ENCODE peak calls at places on chromosome 20, in six cellular contexts. T is A549, F is heart left ventricle, R is ovary, I is NB4, X is body of pancreas. S is an unnamed sample.

GRCh38 chr20:16711859-16712258 is 18.0 kb upstream of the SNRPB2 start:
- DNase-seq in I (peak; percentile 76), X (no peak), F (no peak), T (no peak), R (no peak), S (no peak)

GRCh38 chr20:9287826-9288225 is 218.9 kb downstream of the PLCB4 start:
- DNase-seq in F (no peak), X (no peak), R (no peak), T (no peak), I (no peak), S (no peak)

GRCh38 chr20:57397693-57398108 is 6.5 kb downstream of the RBM38 start:
- DNase-seq in F (peak; percentile 34), I (peak; percentile 39), R (peak; percentile 26), T (no peak), X (no peak), S (no peak)

GRCh38 chr20:19047951-19048296 is 164.5 kb upstream of the SLC24A3 start:
- DNase-seq in I (no peak), T (no peak), X (no peak), F (no peak), R (no peak), S (no peak)

GRCh38 chr20:17507032-17507431 is 24.1 kb downstream of the BFSP1 start:
- DNase-seq in I (no peak), F (no peak), T (no peak), X (no peak), R (no peak), S (peak; percentile 78)

GRCh38 chr20:444862-445426 is 17.4 kb downstream of the TBC1D20 start:
- DNase-seq in X (no peak), R (no peak), I (no peak), F (no peak), T (no peak), S (no peak)

GRCh38 chr20:16927031-16927430 is 178.9 kb downstream of the OTOR start:
- DNase-seq in R (no peak), F (no peak), T (no peak), X (no peak), I (no peak), S (no peak)

GRCh38 chr20:1887756-1888155 is 7.5 kb upstream of the SIRPA start:
- DNase-seq in T (no peak), X (no peak), I (no peak), R (no peak), F (no peak), S (no peak)

GRCh38 chr20:1381753-1382591 is 10.9 kb downstream of the FKBP1A start:
- DNase-seq in X (no peak), T (no peak), I (no peak), F (peak; percentile 31), R (no peak), S (peak; percentile 22)

GRCh38 chr20:12371955-12372354 is 454.3 kb downstream of the BTBD3 start:
- DNase-seq in T (no peak), F (no peak), R (no peak), I (no peak), X (no peak), S (no peak)

GRCh38 chr20:4195499-4195898 is 180.1 kb upstream of the RNF24 start:
- DNase-seq in T (peak; percentile 52), X (no peak), F (no peak), I (no peak), R (no peak), S (peak; percentile 63)

GRCh38 chr20:11375368-11375767 is 542.3 kb upstream of the BTBD3 start:
- DNase-seq in X (no peak), R (no peak), I (no peak), F (no peak), T (no peak), S (no peak)

GRCh38 chr20:1803216-1804128 is 91.7 kb upstream of the SIRPA start:
- DNase-seq in I (peak; percentile 97), F (peak; percentile 77), R (no peak), T (no peak), X (no peak), S (no peak)

GRCh38 chr20:14956026-14956425 is 618.6 kb upstream of the FLRT3 start:
- DNase-seq in R (no peak), I (no peak), F (no peak), T (no peak), X (no peak), S (no peak)

GRCh38 chr20:49186535-49187329 is 1.4 kb downstream of the STAU1 start:
- DNase-seq in T (peak; percentile 44), R (peak; percentile 31), I (peak; percentile 77), F (peak; percentile 51), X (peak; percentile 60), S (peak; percentile 89)

GRCh38 chr20:23180451-23180921 is 94.4 kb upstream of the CD93 start:
- DNase-seq in X (no peak), T (no peak), I (no peak), R (peak; percentile 39), F (peak; percentile 81), S (peak; percentile 22)

GRCh38 chr20:7980332-7981046 is 39.1 kb downstream of the TMX4 start:
- DNase-seq in I (peak; percentile 70), R (no peak), X (no peak), T (peak; percentile 70), F (no peak), S (peak; percentile 16)

GRCh38 chr20:50226093-50226974 is 35.7 kb downstream of the CEBPB start:
- DNase-seq in R (peak; percentile 80), I (peak; percentile 87), T (no peak), X (no peak), F (peak; percentile 51), S (no peak)

GRCh38 chr20:5073154-5074049 is 46.4 kb downstream of the PCNA start:
- DNase-seq in F (peak; percentile 96), T (peak; percentile 97), I (peak; percentile 83), X (peak; percentile 88), R (peak; percentile 77), S (peak; percentile 72)

GRCh38 chr20:9978395-9979004 is 56.3 kb upstream of the ANKEF1 start:
- DNase-seq in R (peak; percentile 31), I (peak; percentile 80), T (peak; percentile 63), F (no peak), X (peak; percentile 53), S (peak; percentile 56)

GRCh38 chr20:39674842-39675241 is 712.7 kb downstream of the DHX35 start:
- DNase-seq in F (no peak), I (peak; percentile 10), T (no peak), X (no peak), R (no peak), S (no peak)

GRCh38 chr20:3092611-3093379 is 8.3 kb upstream of the AVP start:
- DNase-seq in T (no peak), F (peak; percentile 36), I (peak; percentile 82), R (no peak), X (no peak), S (no peak)

GRCh38 chr20:49573900-49574416 is 6.0 kb upstream of the PTGIS start:
- DNase-seq in T (no peak), R (peak; percentile 16), F (no peak), I (no peak), X (no peak), S (peak; percentile 22)

GRCh38 chr20:47857994-47858557 is 72.8 kb upstream of the SULF2 start:
- DNase-seq in X (no peak), T (no peak), I (no peak), R (no peak), F (peak; percentile 44), S (no peak)

GRCh38 chr20:9235518-9235917 is 166.6 kb downstream of the PLCB4 start:
- DNase-seq in R (no peak), I (no peak), T (no peak), X (no peak), F (no peak), S (no peak)

GRCh38 chr20:55918471-55918870 is 86.8 kb downstream of the CBLN4 start:
- DNase-seq in R (no peak), I (no peak), T (no peak), F (no peak), X (no peak), S (no peak)

GRCh38 chr20:41317536-41318270 is at the start of gene ZHX3:
- DNase-seq in R (peak; percentile 98), X (peak; percentile 96), T (peak; percentile 90), F (peak; percentile 98), I (peak; percentile 98), S (peak; percentile 97)
- TF ChIP-seq POLR2A in R (peak; percentile 40), X (peak; percentile 30), T (peak; percentile 84), F (no peak), I (peak; percentile 67), S (peak; percentile 33)

GRCh38 chr20:6919792-6920468 is 152.4 kb downstream of the BMP2 start:
- DNase-seq in X (no peak), I (no peak), R (no peak), T (no peak), F (no peak), S (no peak)

GRCh38 chr20:6920991-6921613 is 153.6 kb downstream of the BMP2 start:
- DNase-seq in I (no peak), R (no peak), X (no peak), T (no peak), F (no peak), S (no peak)

GRCh38 chr20:6921717-6922386 is 154.4 kb downstream of the BMP2 start:
- DNase-seq in I (no peak), X (no peak), R (no peak), F (no peak), T (no peak), S (no peak)

DNA sequence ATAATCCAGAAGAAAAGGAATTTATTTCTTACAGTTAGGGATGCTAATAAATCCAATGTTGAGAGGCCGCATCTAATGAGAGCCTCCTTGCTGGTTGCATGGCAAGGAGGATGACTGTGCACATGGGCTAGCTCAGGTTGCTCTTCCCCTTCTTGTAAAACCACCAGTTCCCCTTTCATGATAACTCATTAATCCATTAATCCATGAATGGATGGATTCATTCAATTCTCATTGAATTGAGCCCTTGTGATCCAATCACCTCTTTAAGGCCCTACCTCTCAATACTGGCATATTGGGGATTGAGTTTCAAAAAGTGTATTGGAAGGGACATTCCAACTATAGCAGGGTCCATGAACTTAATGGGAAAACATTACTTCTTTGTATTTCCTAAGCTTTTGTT is 149.5 kb downstream of the BMP2 start:
- DNase-seq in X (no peak), I (no peak), F (no peak), R (no peak), T (no peak), S (no peak)
- TF ChIP-seq POLR2A in X (no peak), I (no peak), F (no peak), R (no peak), T (no peak), S (no peak)

GRCh38 chr20:34088305-34088870 is 23.7 kb downstream of the EIF2S2 start:
- DNase-seq in T (no peak), X (no peak), F (no peak), I (no peak), R (no peak), S (no peak)
- TF ChIP-seq POLR2A in T (no peak), X (no peak), F (no peak), I (peak; percentile 22), R (no peak), S (peak; percentile 17)

DNA sequence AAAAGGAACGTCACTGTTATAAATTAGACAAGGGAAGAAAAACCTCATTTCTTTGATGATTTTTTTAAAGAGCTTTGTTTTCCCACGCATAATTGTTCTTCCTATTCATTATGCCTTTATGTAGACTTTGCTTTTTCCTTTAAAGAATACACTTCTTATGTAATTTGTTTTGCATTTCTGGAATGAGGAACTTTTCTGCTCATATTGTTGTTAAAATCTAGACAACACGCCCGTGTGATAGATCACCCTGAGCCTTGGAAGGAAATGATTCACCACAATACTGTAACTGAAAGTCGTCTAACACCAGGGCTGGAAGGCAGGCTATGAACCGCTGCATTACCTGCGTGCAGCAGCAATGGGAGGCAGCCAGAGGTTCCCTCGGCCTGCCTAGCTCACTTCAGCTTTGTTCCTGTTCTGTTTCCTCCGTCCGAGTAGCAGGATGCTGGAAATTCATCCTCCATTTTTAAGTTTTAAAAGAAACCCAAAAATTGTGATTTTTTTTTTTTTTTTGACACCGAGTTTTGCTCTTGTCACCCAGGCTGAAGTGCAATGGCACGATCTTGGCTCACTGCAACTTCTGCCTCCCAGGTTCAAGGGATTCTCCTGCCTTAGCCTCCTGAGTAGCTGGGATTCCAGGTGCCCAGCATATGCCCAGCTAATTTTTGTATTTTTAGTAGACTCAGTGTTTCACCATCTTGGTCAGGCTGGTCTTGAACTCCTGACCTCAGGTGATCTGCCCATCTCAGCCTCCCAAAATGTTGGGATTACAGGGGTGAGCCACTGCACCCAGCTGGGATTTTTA is 49.6 kb upstream of the ZNF217 start:
- DNase-seq in R (no peak), I (peak; percentile 97), F (peak; percentile 39), T (peak; percentile 82), X (peak; percentile 50), S (peak; percentile 40)
- TF ChIP-seq POLR2A in R (no peak), I (peak; percentile 51), F (no peak), T (no peak), X (peak; percentile 8), S (no peak)

S was measured in erythroblast.